ENCODE peak calls at places on chromosome 1, in four cellular contexts. B is SK-N-SH, M is K562, X is GM12878. R is an unnamed sample.

GRCh38 chr1:193674292-193674944 is 488.0 kb upstream of the B3GALT2 start:
- DNase-seq in X (no peak), M (no peak), B (no peak), R (no peak)

GRCh38 chr1:99849413-99849743 is 783 bp upstream of the AGL start:
- DNase-seq in X (peak; percentile 7), B (peak; percentile 25), M (peak; percentile 36), R (peak; percentile 29)

GRCh38 chr1:222048030-222048632 is 306.2 kb upstream of the DUSP10 start:
- DNase-seq in M (no peak), B (peak; percentile 39), X (peak; percentile 54), R (no peak)

GRCh38 chr1:168084396-168085231 is 52.1 kb downstream of the GPR161 start:
- DNase-seq in X (no peak), B (peak; percentile 74), M (peak; percentile 83), R (peak; percentile 11)

GRCh38 chr1:207366022-207366421 is 44.5 kb downstream of the CD55 start:
- DNase-seq in M (no peak), X (no peak), B (no peak), R (no peak)

GRCh38 chr1:213779228-213779627 is 208.5 kb upstream of the PROX1 start:
- DNase-seq in X (no peak), M (no peak), B (no peak), R (peak; percentile 56)

GRCh38 chr1:53981220-53981619 is 35.1 kb downstream of the LRRC42 start:
- DNase-seq in X (no peak), M (no peak), B (no peak), R (peak; percentile 82)

GRCh38 chr1:245337829-245338484 is 183.2 kb downstream of the KIF26B start:
- DNase-seq in B (peak; percentile 64), X (no peak), M (peak; percentile 80), R (no peak)

GRCh38 chr1:56494306-56494705 is 85.1 kb downstream of the PLPP3 start:
- DNase-seq in X (no peak), B (no peak), M (no peak), R (peak; percentile 99)

GRCh38 chr1:27086026-27086425 is 68.9 kb downstream of the SLC9A1 start:
- DNase-seq in M (no peak), X (no peak), B (no peak), R (no peak)
- TF ChIP-seq NFIC in M (no peak), X (no peak), B (no peak), R (no peak)

DNA sequence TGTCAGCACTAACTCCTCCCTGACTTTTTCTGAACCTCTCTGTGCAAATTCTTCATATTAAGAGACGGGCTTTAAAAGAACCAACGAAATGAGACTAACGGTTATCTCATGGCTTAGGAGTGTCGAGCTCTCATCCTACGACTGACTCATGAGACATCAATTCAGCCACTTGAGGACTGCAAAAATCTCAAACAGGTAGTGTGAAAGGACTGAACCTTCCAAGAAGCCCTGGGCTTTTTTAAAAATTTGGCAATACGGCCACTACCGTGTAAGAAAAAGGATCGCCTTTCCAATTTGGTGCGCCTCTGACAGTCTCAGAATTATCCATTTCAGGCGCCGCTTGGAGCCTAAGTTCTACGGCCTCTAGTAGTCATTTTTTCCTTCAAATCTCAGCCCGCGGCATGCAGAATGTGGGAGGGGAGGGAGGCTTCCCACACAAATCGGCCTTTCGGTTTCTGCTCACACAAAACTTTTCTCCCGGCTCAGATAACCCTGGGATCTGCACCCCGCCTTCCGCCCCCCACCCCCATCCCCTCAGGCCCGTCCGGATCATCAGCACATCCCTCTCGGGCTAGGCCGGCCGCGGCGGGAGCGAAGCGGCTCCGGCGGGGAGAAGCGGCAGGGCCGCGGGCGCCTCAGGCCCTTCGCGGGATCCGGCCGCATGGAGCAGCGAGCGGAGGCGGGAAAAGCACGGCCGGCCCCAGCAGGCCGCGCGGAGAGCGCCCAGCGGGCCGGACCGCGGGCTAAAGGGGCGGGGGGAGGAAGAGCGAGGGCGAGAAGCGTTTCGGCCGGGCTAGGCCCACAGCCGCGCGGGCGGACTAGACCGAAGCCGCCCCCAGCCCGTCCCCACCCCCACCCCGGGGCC is 606 bp downstream of the HNRNPR start:
- DNase-seq in M (peak; percentile 22), B (no peak), X (no peak), R (peak; percentile 25)
- TF ChIP-seq NFIC in M (peak; percentile 21), B (no peak), X (no peak), R (no peak)

DNA sequence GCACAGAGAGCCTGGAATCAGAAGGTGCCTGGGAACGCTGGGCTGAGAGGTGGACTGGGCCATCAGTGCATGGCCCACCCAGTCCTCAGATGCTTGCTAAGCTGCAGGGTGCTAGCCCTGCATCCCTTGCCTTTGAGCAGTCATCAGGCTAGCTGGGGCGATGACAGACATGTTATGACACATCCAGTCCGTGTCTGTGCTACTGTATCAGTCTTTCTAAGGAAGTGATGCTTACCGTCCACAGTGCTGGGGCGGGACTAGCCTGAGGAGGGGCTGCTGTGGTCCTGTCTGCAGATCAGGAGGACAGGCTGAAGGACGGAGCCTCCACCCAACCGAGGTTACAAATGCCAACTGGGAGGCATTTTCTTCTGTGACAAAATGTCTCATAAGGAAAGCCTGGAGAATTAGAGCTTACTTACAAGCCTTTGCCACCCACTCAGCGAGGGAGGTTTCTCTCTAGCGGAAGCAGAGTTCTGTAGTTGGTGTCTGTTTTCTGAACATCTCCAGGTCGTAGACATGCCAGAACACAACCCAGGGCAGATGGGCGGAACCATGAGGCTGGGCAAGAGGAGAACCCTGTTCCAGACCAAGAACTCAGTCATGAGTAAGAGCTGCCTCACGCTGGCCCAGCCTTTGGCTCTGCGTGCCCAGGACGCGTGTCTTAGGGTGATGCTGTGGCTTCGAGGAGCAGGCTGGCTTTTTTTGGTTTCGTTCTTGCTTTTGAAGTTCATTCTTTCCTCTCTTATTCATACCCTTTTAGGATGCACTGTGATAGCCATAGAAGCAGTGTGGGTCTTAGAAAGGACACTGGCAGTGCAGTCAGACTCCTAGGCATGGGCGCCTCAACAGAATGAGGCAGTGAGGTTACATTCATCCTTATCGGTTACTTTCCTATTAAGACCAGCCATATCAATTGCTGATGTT is 14.3 kb downstream of the SLFNL1 start:
- DNase-seq in X (no peak), B (no peak), M (no peak), R (no peak)
- TF ChIP-seq NFIC in X (no peak), B (no peak), M (no peak), R (no peak)

GRCh38 chr1:169110265-169110664 is 3.8 kb downstream of the ATP1B1 start:
- DNase-seq in B (no peak), M (no peak), X (no peak), R (no peak)

GRCh38 chr1:169107673-169108160 is 1.2 kb downstream of the ATP1B1 start:
- DNase-seq in B (no peak), X (no peak), M (no peak), R (peak; percentile 28)

GRCh38 chr1:169109561-169110134 is 3.2 kb downstream of the ATP1B1 start:
- DNase-seq in B (peak; percentile 70), X (no peak), M (no peak), R (peak; percentile 97)

GRCh38 chr1:169110691-169111447 is 4.4 kb downstream of the ATP1B1 start:
- DNase-seq in X (no peak), M (no peak), B (peak; percentile 38), R (no peak)

DNA sequence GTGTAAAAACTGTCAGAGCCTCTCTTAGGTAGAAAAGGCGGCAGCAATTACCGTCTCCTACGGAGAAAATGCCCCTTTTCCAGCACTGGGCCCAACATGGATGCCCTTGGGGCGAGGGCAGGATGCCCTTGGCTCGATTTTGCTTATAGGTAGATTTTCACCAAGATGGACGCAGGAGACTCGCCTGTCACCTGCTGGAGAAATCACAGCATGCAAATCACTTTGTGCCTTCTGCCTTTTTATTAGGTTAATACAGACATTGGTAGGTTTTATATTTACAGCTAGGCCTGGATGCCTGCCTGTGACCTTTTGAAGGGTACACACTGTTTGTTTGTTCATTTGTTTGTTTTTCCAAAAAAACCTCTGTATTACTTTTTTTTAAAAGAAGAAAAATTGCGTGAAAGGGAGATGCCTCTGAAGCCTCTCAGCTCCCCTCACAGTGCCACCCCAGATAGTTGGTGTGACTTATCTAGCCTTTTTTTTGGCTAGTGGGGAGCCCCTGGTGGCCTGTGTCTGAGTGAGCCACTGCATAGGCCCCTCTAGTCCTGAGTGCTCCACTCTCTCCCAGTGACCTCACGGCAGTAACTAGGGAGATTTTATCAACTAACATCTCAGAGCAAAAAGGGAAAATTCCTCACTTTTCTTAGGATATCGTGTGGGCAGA is 2.5 kb downstream of the ATP1B1 start:
- DNase-seq in M (no peak), X (no peak), B (peak; percentile 60), R (peak; percentile 71)
- TF ChIP-seq NFIC in M (no peak), X (no peak), B (no peak), R (no peak)

GRCh38 chr1:150564051-150564991 is 15.1 kb downstream of the MCL1 start:
- DNase-seq in M (no peak), X (no peak), B (no peak), R (peak; percentile 78)
- TF ChIP-seq NFIC in M (peak; percentile 13), X (no peak), B (no peak), R (no peak)

GRCh38 chr1:218811497-218811896 is 362.2 kb upstream of the LYPLAL1 start:
- DNase-seq in B (no peak), X (no peak), M (no peak), R (no peak)

GRCh38 chr1:218812360-218812759 is 361.3 kb upstream of the LYPLAL1 start:
- DNase-seq in M (no peak), B (no peak), X (no peak), R (no peak)

GRCh38 chr1:218810336-218810735 is 363.3 kb upstream of the LYPLAL1 start:
- DNase-seq in B (no peak), X (no peak), M (no peak), R (no peak)

GRCh38 chr1:218815076-218815475 is 358.6 kb upstream of the LYPLAL1 start:
- DNase-seq in B (no peak), X (no peak), M (no peak), R (no peak)

DNA sequence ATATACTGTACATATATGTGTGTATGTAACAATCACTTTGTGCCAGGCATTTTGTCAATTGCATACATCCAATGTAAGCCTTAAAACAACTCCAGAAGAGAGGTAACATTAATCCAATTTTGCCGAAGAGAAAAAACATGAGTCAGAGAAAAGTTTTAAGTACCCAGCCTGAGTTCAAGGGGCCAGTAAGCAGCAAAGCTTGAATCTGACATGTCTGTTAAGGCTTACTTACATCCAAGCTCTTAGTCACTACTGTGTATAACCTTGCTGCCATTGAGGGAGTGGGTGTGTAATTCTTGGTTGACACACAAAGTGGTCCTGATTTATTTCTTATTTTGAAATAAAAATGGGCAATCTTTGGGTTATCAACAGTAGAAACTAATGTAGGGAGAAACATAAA is 360.4 kb upstream of the LYPLAL1 start:
- DNase-seq in M (no peak), X (no peak), B (no peak), R (no peak)
- TF ChIP-seq NFIC in M (no peak), X (no peak), B (no peak), R (no peak)

DNA sequence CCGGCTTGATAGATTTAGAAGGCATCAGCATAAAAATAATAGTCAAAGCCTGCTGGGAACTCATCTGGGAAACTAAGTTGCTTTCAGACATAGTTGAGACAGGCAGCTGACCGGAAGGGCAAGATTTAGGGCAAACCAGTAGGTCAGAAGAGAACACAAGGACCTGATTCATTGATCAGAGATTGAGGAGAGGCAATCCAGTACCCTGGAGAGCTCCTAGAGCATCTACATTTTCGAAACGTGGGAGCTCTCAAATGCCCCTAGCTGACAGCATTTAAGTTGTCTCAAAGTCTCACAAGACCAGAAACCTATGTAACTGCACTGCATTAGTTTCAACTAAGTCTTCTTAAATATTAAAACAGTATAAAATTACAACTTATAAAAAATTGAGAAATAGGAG is 22.9 kb upstream of the MTF2 start:
- DNase-seq in X (no peak), M (peak; percentile 29), B (no peak), R (peak; percentile 29)
- TF ChIP-seq NFIC in X (no peak), M (no peak), B (no peak), R (no peak)

GRCh38 chr1:234125714-234126113 is 221.2 kb downstream of the SLC35F3 start:
- DNase-seq in M (no peak), B (no peak), X (no peak), R (no peak)

GRCh38 chr1:234123867-234124266 is 219.4 kb downstream of the SLC35F3 start:
- DNase-seq in X (no peak), M (no peak), B (no peak), R (no peak)

GRCh38 chr1:234120327-234120944 is 216.0 kb downstream of the SLC35F3 start:
- DNase-seq in X (no peak), B (no peak), M (no peak), R (no peak)

GRCh38 chr1:234125283-234125682 is 220.8 kb downstream of the SLC35F3 start:
- DNase-seq in B (peak; percentile 24), M (peak; percentile 58), X (no peak), R (peak; percentile 59)
- TF ChIP-seq NFIC in B (no peak), M (no peak), X (no peak), R (no peak)

R was measured in HepG2.